ENCODE peak calls at places on chromosomes 12 and 14, in six cellular contexts. W, Z, A, K, I and X are unnamed samples.

GRCh38 chr14:96852823-96853422 is 55.7 kb downstream of the VRK1 start:
- DNase-seq in I (peak; percentile 26), K (no peak), W (no peak), A (no peak), Z (no peak), X (no peak)

GRCh38 chr14:74347795-74348100 is 523 bp upstream of the VRTN start:
- DNase-seq in Z (no peak), A (no peak), W (no peak), K (no peak), I (no peak), X (no peak)

GRCh38 chr14:55578511-55578910 is 1.5 kb upstream of the KTN1 start:
- DNase-seq in Z (no peak), W (no peak), A (no peak), I (no peak), K (no peak), X (no peak)

GRCh38 chr12:43675048-43675904 is 83.3 kb downstream of the PUS7L start:
- DNase-seq in A (no peak), Z (no peak), W (no peak), I (no peak), K (no peak), X (no peak)

GRCh38 chr12:31023271-31023724 is 50.4 kb upstream of the DDX11 start:
- DNase-seq in K (no peak), I (no peak), A (peak; percentile 52), W (no peak), Z (no peak), X (no peak)

GRCh38 chr14:100691395-100692025 is 35.2 kb upstream of the DLK1 start:
- DNase-seq in I (no peak), K (no peak), Z (no peak), W (no peak), A (no peak), X (no peak)

GRCh38 chr12:132210223-132211055 is 66.2 kb downstream of the NOC4L start:
- DNase-seq in K (no peak), I (no peak), Z (no peak), A (no peak), W (peak; percentile 61), X (no peak)

GRCh38 chr12:58148405-58148804 is 207.0 kb downstream of the ATP23 start:
- DNase-seq in I (peak; percentile 6), K (no peak), W (no peak), Z (no peak), A (no peak), X (no peak)

GRCh38 chr12:22283508-22283907 is 51.0 kb downstream of the ST8SIA1 start:
- DNase-seq in A (no peak), Z (no peak), K (no peak), I (no peak), W (no peak), X (no peak)

GRCh38 chr14:47674148-47674545 is 1.3 kb downstream of the MDGA2 start:
- DNase-seq in Z (no peak), W (no peak), K (no peak), A (no peak), I (no peak), X (no peak)

GRCh38 chr14:39029789-39030188 is 73.2 kb downstream of the SEC23A start:
- DNase-seq in I (no peak), A (no peak), W (no peak), Z (no peak), K (no peak), X (no peak)

GRCh38 chr12:93785262-93786010 is 108.3 kb downstream of the CRADD start:
- DNase-seq in W (peak; percentile 33), A (peak; percentile 82), I (peak; percentile 85), K (no peak), Z (no peak), X (no peak)

GRCh38 chr12:4202482-4202881 is 71.1 kb upstream of the CCND2 start:
- DNase-seq in K (no peak), I (no peak), Z (peak; percentile 47), A (no peak), W (no peak), X (no peak)

GRCh38 chr14:20618328-20618749 is 23.2 kb downstream of the OR6S1 start:
- DNase-seq in Z (no peak), W (no peak), I (no peak), K (no peak), A (no peak), X (no peak)

GRCh38 chr14:55581011-55581806 is 1.2 kb downstream of the KTN1 start:
- DNase-seq in A (peak; percentile 77), I (no peak), W (peak; percentile 22), K (peak; percentile 79), Z (no peak), X (peak; percentile 42)

GRCh38 chr14:104864267-104865068 is 600 bp upstream of the CEP170B start:
- DNase-seq in I (peak; percentile 33), Z (no peak), K (peak; percentile 84), W (peak; percentile 55), A (peak; percentile 74), X (peak; percentile 88)

GRCh38 chr12:84508943-84509342 is 403.7 kb downstream of the SLC6A15 start:
- DNase-seq in I (no peak), K (no peak), A (peak; percentile 75), W (no peak), Z (no peak), X (no peak)

GRCh38 chr14:101839236-101839635 is 77.7 kb downstream of the PPP2R5C start:
- DNase-seq in K (no peak), I (no peak), A (no peak), Z (no peak), W (no peak), X (no peak)

GRCh38 chr14:55019968-55020554 is 6.8 kb downstream of the WDHD1 start:
- DNase-seq in K (no peak), I (no peak), A (no peak), Z (no peak), W (no peak), X (no peak)

GRCh38 chr12:74152370-74152769 is 385.3 kb upstream of the ATXN7L3B start:
- DNase-seq in I (no peak), W (no peak), Z (no peak), A (no peak), K (no peak), X (no peak)

GRCh38 chr12:64673490-64674169 is 63.3 kb downstream of the RASSF3 start:
- DNase-seq in W (no peak), K (no peak), Z (no peak), A (no peak), I (no peak), X (no peak)
- H3K4me1 ChIP-seq in W (peaks cover 5% of the 10 kb centered on the region), K (peaks cover 60% of the 10 kb centered on the region), Z (peaks cover 100% of the 10 kb centered on the region), A (peaks cover 99% of the 10 kb centered on the region), I (peaks cover 96% of the 10 kb centered on the region), X (peaks cover 69% of the 10 kb centered on the region)

GRCh38 chr14:32545858-32546210 is 216.7 kb downstream of the AKAP6 start:
- DNase-seq in Z (no peak), W (no peak), K (no peak), A (no peak), I (no peak), X (no peak)
- TF ChIP-seq POLR2AphosphoS5 in Z (no peak), W (no peak), K (no peak), A (no peak), I (no peak), X (no peak)

GRCh38 chr12:116161588-116161987 is 115.9 kb downstream of the MED13L start:
- DNase-seq in K (no peak), Z (no peak), I (no peak), A (no peak), W (no peak), X (no peak)
- H3K27ac ChIP-seq in K (no peak overlapping the region), Z (no peak overlapping the region), I (no peak overlapping the region), A (no peak overlapping the region), W (no peak overlapping the region), X (no peak overlapping the region)

GRCh38 chr12:80017261-80017870 is 82.0 kb upstream of the OTOGL start:
- DNase-seq in Z (no peak), K (no peak), I (no peak), W (no peak), A (no peak), X (no peak)

GRCh38 chr12:80015660-80016059 is 80.8 kb upstream of the PPP1R12A start:
- DNase-seq in I (no peak), W (no peak), Z (no peak), A (no peak), K (no peak), X (no peak)

GRCh38 chr12:80019691-80020090 is 79.6 kb upstream of the OTOGL start:
- DNase-seq in A (no peak), W (no peak), K (no peak), Z (no peak), I (no peak), X (no peak)

GRCh38 chr12:80018119-80018518 is 81.2 kb upstream of the OTOGL start:
- DNase-seq in I (no peak), Z (no peak), K (no peak), W (no peak), A (no peak), X (no peak)

DNA sequence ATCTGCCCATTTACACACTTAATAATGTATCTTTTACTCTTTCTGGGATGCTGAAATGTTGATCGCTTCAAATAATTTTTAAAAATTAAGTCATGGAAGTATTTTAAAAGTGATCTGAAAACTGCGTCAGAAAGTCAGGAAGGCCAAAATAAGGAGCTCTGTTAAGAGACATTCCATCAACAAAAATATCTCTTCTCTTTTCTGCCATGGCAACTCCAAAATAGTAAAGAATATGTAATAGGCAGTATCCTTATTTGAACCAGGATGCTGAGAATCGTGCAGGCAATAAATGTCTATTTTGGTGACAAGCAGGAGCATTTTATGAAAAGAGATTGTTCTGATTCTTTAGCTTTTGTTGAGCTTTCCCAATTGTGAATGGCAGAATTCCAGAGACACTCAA is 81.8 kb upstream of the PPP1R12A start:
- DNase-seq in A (no peak), W (no peak), Z (no peak), K (no peak), I (no peak), X (no peak)
- H3K4me1 ChIP-seq in A (peaks cover 37% of the 10 kb centered on the region), W (no peaks in the 10 kb centered on the region), Z (peaks cover 36% of the 10 kb centered on the region), K (no peaks in the 10 kb centered on the region), I (no peaks in the 10 kb centered on the region), X (no peaks in the 10 kb centered on the region)